ENCODE peak calls at places on chromosomes 11 and 22, in ten cellular contexts. F is RPMI7951; E is HAP-1; Y is NCI-H1105 treated with DMSO at 0.1 percent for 48 hours; D is activated CD4-positive, alpha-beta T cell treated with anti-CD3 and anti-CD28 coated beads, Interleukin-2, amount 50 U/mL, for 4 hours; P is H7; Z is activated naive CD8-positive, alpha-beta T cell treated with anti-CD3 and anti-CD28 coated beads, Interleukin-2, amount 50 U/mL, for 24 hours; M is NCI-H446; U is posterior cingulate gyrus; G is GF-D8. L is an unnamed sample.

GRCh38 chr11:69205929-69206612 is 50.3 kb downstream of the SMIM38 start:
- DNase-seq in F (no peak), E (no peak), Y (no peak), D (no peak), P (peak; percentile 31), Z (no peak), M (no peak), U (no peak), G (no peak), L (no peak)

GRCh38 chr11:78798567-78799170 is 224.0 kb upstream of the NARS2 start:
- DNase-seq in F (peak; percentile 76), E (peak; percentile 53), Y (peak; percentile 44), D (no peak), P (peak; percentile 69), Z (peak; percentile 57), M (no peak), U (peak; percentile 86), G (no peak), L (peak; percentile 86)

GRCh38 chr22:19868773-19869471 is 14.2 kb upstream of the GNB1L start:
- DNase-seq in F (peak; percentile 30), E (no peak), Y (no peak), D (no peak), P (peak; percentile 57), Z (no peak), M (no peak), U (peak; percentile 89), G (no peak), L (peak; percentile 66)

GRCh38 chr11:132901638-132902610 is 630.4 kb downstream of the OPCML start:
- DNase-seq in F (peak; percentile 20), E (no peak), Y (no peak), D (no peak), P (no peak), Z (no peak), M (no peak), U (no peak), G (no peak), L (no peak)

GRCh38 chr11:62391642-62392425 is 27.0 kb upstream of the SCGB1A1 start:
- DNase-seq in F (no peak), E (no peak), Y (no peak), D (no peak), P (peak; percentile 55), Z (no peak), M (no peak), U (peak; percentile 64), G (no peak), L (no peak)

GRCh38 chr22:32416556-32417085 is 4.6 kb upstream of the RTCB start:
- DNase-seq in F (no peak), E (no peak), Y (no peak), D (no peak), P (no peak), Z (no peak), M (no peak), U (no peak), G (no peak), L (no peak)

GRCh38 chr11:121414141-121414918 is 37.8 kb upstream of the SORL1 start:
- DNase-seq in F (no peak), E (no peak), Y (no peak), D (no peak), P (no peak), Z (no peak), M (no peak), U (no peak), G (no peak), L (no peak)

GRCh38 chr11:105553015-105553414 is 56.9 kb upstream of the GRIA4 start:
- DNase-seq in F (peak; percentile 11), E (no peak), Y (no peak), D (no peak), P (no peak), Z (no peak), M (no peak), U (no peak), G (no peak), L (no peak)

GRCh38 chr11:26230021-26230420 is 101.9 kb upstream of the ANO3 start:
- DNase-seq in F (no peak), E (no peak), Y (no peak), D (no peak), P (no peak), Z (no peak), M (no peak), U (no peak), G (no peak), L (no peak)

GRCh38 chr11:95863486-95864140 is 60.3 kb downstream of the MTMR2 start:
- DNase-seq in F (peak; percentile 39), E (no peak), Y (no peak), D (no peak), P (no peak), Z (no peak), M (no peak), U (no peak), G (no peak), L (no peak)

GRCh38 chr22:42645938-42646568 is 3.1 kb downstream of the CYB5R3 start:
- DNase-seq in F (no peak), E (no peak), Y (no peak), D (no peak), P (peak; percentile 52), Z (no peak), M (no peak), U (no peak), G (no peak), L (no peak)

GRCh38 chr11:108754901-108755625 is 90.2 kb downstream of the DDX10 start:
- DNase-seq in F (peak; percentile 12), E (no peak), Y (no peak), D (no peak), P (no peak), Z (no peak), M (no peak), U (no peak), G (no peak), L (no peak)

GRCh38 chr11:128289048-128289447 is 298.3 kb downstream of the ETS1 start:
- DNase-seq in F (peak; percentile 55), E (no peak), Y (no peak), D (no peak), P (no peak), Z (no peak), M (no peak), U (no peak), G (no peak), L (no peak)

GRCh38 chr11:46612326-46612725 is 4.7 kb downstream of the HARBI1 start:
- DNase-seq in F (no peak), E (no peak), Y (no peak), D (no peak), P (no peak), Z (no peak), M (no peak), U (no peak), G (no peak), L (peak; percentile 67)

GRCh38 chr11:72720806-72721205 is 31.4 kb downstream of the ARAP1 start:
- DNase-seq in F (no peak), E (no peak), Y (no peak), D (no peak), P (no peak), Z (no peak), M (no peak), U (no peak), G (no peak), L (no peak)

GRCh38 chr11:125167292-125167953 is 2.9 kb downstream of the PKNOX2 start:
- DNase-seq in F (peak; percentile 19), E (peak; percentile 68), Y (no peak), D (no peak), P (peak; percentile 84), Z (no peak), M (no peak), U (no peak), G (no peak), L (no peak)

GRCh38 chr11:72587696-72588095 is 86.5 kb downstream of the PDE2A start:
- DNase-seq in F (no peak), E (no peak), Y (no peak), D (no peak), P (no peak), Z (no peak), M (no peak), U (peak; percentile 36), G (no peak), L (no peak)

GRCh38 chr22:49023879-49024774 is 803.5 kb downstream of the BRD1 start:
- DNase-seq in F (no peak), E (no peak), Y (no peak), D (no peak), P (no peak), Z (no peak), M (no peak), U (peak; percentile 79), G (no peak), L (no peak)

GRCh38 chr22:20390394-20390907 is 3.5 kb upstream of the ZNF74 start:
- DNase-seq in F (no peak), E (no peak), Y (no peak), D (no peak), P (no peak), Z (no peak), M (no peak), U (no peak), G (no peak), L (no peak)

GRCh38 chr11:116687458-116688201 is 85.2 kb downstream of the BUD13 start:
- DNase-seq in F (no peak), E (no peak), Y (no peak), D (no peak), P (peak; percentile 82), Z (no peak), M (no peak), U (no peak), G (no peak), L (no peak)

GRCh38 chr11:32508780-32509179 is 73.4 kb upstream of the WT1 start:
- DNase-seq in F (no peak), E (no peak), Y (no peak), D (no peak), P (no peak), Z (no peak), M (no peak), U (no peak), G (no peak), L (no peak)

GRCh38 chr11:84812351-84813083 is 814.6 kb downstream of the DLG2 start:
- DNase-seq in F (no peak), E (peak; percentile 38), Y (no peak), D (no peak), P (no peak), Z (no peak), M (no peak), U (no peak), G (no peak), L (peak; percentile 50)

GRCh38 chr11:8717876-8718753 is 35.5 kb downstream of the RPL27A start:
- DNase-seq in F (peak; percentile 85), E (no peak), Y (no peak), D (no peak), P (no peak), Z (no peak), M (peak; percentile 12), U (no peak), G (no peak), L (peak; percentile 21)